ENCODE peak calls at places on chromosome 20, in six cellular contexts. X, I, U, H, Q and G are unnamed samples.
A peak's percentile ranks its signal among the peaks of the same experiment; 100 is the strongest.

GRCh38 chr20:18857640-18858039 is 44.1 kb downstream of the SCP2D1 start:
- DNase-seq in X (no peak), I (peak; percentile 17), U (no peak), H (no peak), Q (no peak), G (no peak)

GRCh38 chr20:63176035-63176434 is 39.9 kb downstream of the YTHDF1 start:
- DNase-seq in X (no peak), I (no peak), U (no peak), H (no peak), Q (no peak), G (no peak)

GRCh38 chr20:8360035-8360434 is 228.0 kb downstream of the PLCB1 start:
- DNase-seq in X (no peak), I (no peak), U (no peak), H (no peak), Q (no peak), G (peak; percentile 10)

GRCh38 chr20:61900376-61901293 is 165.0 kb downstream of the TAF4 start:
- DNase-seq in X (no peak), I (no peak), U (no peak), H (no peak), Q (no peak), G (no peak)

GRCh38 chr20:3874194-3874824 is 14.9 kb upstream of the PANK2 start:
- DNase-seq in X (no peak), I (no peak), U (no peak), H (no peak), Q (no peak), G (peak; percentile 29)

GRCh38 chr20:25136643-25137559 is 55.0 kb upstream of the VSX1 start:
- DNase-seq in X (no peak), I (peak; percentile 90), U (peak; percentile 38), H (peak; percentile 63), Q (peak; percentile 90), G (peak; percentile 96)

GRCh38 chr20:9392892-9393857 is 121.2 kb upstream of the LAMP5 start:
- DNase-seq in X (no peak), I (peak; percentile 62), U (peak; percentile 46), H (peak; percentile 54), Q (peak; percentile 81), G (peak; percentile 78)

GRCh38 chr20:57558614-57559285 is 2.2 kb upstream of the PCK1 start:
- DNase-seq in X (no peak), I (no peak), U (no peak), H (no peak), Q (no peak), G (no peak)

GRCh38 chr20:17969276-17969883 is 562 bp downstream of the MGME1 start:
- DNase-seq in X (no peak), I (peak; percentile 59), U (peak; percentile 52), H (peak; percentile 40), Q (no peak), G (peak; percentile 53)

GRCh38 chr20:17495826-17496225 is 35.4 kb downstream of the BFSP1 start:
- DNase-seq in X (no peak), I (no peak), U (no peak), H (no peak), Q (peak; percentile 41), G (no peak)

GRCh38 chr20:56575961-56576360 is 42.9 kb downstream of the FAM209B start:
- DNase-seq in X (no peak), I (no peak), U (no peak), H (no peak), Q (no peak), G (no peak)

GRCh38 chr20:22490287-22491187 is 93.8 kb downstream of the FOXA2 start:
- DNase-seq in X (no peak), I (peak; percentile 94), U (peak; percentile 83), H (no peak), Q (no peak), G (no peak)

GRCh38 chr20:11387189-11387754 is 530.4 kb upstream of the BTBD3 start:
- DNase-seq in X (no peak), I (peak; percentile 93), U (no peak), H (no peak), Q (no peak), G (peak; percentile 89)

GRCh38 chr20:11403711-11404110 is 514.0 kb upstream of the BTBD3 start:
- DNase-seq in X (no peak), I (no peak), U (no peak), H (no peak), Q (no peak), G (peak; percentile 50)

GRCh38 chr20:17992224-17992637 is 23.4 kb downstream of the MGME1 start:
- DNase-seq in X (no peak), I (no peak), U (no peak), H (no peak), Q (no peak), G (no peak)

GRCh38 chr20:31945790-31946189 is 6.1 kb downstream of the PDRG1 start:
- DNase-seq in X (no peak), I (no peak), U (no peak), H (peak; percentile 28), Q (no peak), G (no peak)

GRCh38 chr20:4369119-4369797 is 352.5 kb upstream of the PRND start:
- DNase-seq in X (no peak), I (no peak), U (no peak), H (no peak), Q (no peak), G (no peak)

GRCh38 chr20:56171087-56172012 is 77.2 kb upstream of the MC3R start:
- DNase-seq in X (no peak), I (peak; percentile 29), U (no peak), H (no peak), Q (no peak), G (peak; percentile 7)

GRCh38 chr20:38152175-38153010 is 12.7 kb downstream of the TGM2 start:
- DNase-seq in X (no peak), I (peak; percentile 74), U (peak; percentile 80), H (peak; percentile 84), Q (peak; percentile 97), G (peak; percentile 71)
- H3K4me3 ChIP-seq in X (no peak overlapping the region), I (peak overlapping the region; percentile 4), U (no peak overlapping the region), H (peak overlapping the region; percentile 18), Q (peak overlapping the region; percentile 19), G (peak overlapping the region; percentile 3)

GRCh38 chr20:33079267-33079666 is at the start of gene BPIFB4:
- DNase-seq in X (no peak), I (no peak), U (no peak), H (no peak), Q (no peak), G (peak; percentile 40)

GRCh38 chr20:33074675-33075074 is 4.8 kb upstream of the BPIFB4 start:
- DNase-seq in X (no peak), I (no peak), U (no peak), H (no peak), Q (no peak), G (no peak)

GRCh38 chr20:33072813-33073212 is 6.6 kb upstream of the BPIFB4 start:
- DNase-seq in X (no peak), I (no peak), U (no peak), H (no peak), Q (no peak), G (no peak)

GRCh38 chr20:33075281-33075680 is 4.2 kb upstream of the BPIFB4 start:
- DNase-seq in X (no peak), I (no peak), U (no peak), H (no peak), Q (no peak), G (no peak)

DNA sequence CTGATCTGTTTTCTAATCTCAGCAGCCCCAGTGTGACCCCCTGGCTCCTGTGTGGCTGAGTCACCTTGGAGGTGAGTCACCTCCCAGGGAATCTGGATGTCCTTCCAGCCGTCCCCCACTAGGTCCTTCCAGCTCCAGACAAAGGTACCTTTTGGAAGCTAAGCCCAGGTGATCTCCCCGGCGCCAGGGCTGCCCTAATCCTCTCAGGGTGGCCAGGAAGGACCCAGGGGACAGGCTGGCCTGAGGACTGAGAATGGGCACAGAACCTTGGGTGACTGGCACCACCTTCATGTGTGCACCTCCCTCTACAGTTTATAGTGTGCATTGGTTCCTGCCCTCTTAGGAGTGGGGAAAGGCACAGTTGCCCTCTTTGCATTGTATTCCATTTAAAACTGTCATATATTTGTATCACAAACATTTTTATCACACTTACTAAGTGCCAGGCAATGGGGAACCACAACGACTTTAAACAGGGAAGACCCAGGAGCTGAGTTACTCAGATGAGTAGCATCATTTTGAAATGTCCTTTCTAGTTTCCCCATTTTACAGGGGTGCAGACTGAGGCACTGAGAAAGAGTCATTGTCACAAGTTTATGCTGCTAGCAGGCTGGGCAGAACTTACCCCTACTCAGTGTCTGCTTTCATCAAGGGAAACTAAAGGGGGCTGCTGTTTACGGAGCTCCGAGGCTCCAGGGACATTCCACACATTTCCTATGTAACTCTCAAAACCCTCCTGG is 2.6 kb upstream of the BPIFB4 start:
- DNase-seq in X (no peak), I (no peak), U (no peak), H (no peak), Q (no peak), G (no peak)
- TF ChIP-seq CTCF in X (peak; percentile 39), I (no peak), U (no peak), H (peak; percentile 8), Q (no peak), G (no peak)

DNA sequence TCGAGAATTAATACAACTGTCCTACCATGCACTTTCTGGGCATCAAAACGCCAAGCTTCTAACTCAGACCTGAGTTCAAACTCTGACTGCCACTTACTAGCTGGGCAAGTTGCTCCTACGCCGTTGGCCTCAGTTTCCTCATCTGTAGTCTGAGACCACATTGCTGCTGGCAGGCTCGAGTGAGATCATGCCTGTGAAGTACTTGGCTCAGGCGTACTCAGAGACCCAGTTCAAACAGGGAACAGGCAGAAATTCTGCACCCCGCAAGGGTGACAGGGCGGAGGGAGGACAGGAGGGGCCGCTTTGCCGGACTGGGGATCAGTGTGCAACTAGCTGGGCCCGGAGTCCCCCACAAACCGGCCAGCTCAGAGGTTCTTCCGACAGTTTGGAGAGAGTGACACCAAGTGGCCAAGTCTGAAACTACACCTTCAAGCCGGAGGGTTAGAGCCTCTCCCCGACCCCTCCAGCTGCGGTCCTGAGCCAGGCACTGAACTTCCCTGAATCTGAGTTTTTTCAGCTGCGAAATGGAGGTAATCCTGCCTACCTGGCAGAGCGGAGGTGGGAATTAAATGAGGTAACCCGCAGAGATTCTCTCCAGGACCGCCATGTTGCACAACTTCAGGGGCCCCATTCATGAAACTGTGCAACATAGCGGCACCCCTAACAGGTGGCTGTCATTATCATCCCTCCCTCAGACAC is 46.0 kb upstream of the PTPN1 start:
- DNase-seq in X (no peak), I (peak; percentile 59), U (peak; percentile 58), H (peak; percentile 59), Q (peak; percentile 85), G (peak; percentile 73)
- H3K4me3 ChIP-seq in X (no peak overlapping the region), I (no peak overlapping the region), U (no peak overlapping the region), H (peak overlapping the region; percentile 49), Q (peak overlapping the region; percentile 44), G (no peak overlapping the region)

DNA sequence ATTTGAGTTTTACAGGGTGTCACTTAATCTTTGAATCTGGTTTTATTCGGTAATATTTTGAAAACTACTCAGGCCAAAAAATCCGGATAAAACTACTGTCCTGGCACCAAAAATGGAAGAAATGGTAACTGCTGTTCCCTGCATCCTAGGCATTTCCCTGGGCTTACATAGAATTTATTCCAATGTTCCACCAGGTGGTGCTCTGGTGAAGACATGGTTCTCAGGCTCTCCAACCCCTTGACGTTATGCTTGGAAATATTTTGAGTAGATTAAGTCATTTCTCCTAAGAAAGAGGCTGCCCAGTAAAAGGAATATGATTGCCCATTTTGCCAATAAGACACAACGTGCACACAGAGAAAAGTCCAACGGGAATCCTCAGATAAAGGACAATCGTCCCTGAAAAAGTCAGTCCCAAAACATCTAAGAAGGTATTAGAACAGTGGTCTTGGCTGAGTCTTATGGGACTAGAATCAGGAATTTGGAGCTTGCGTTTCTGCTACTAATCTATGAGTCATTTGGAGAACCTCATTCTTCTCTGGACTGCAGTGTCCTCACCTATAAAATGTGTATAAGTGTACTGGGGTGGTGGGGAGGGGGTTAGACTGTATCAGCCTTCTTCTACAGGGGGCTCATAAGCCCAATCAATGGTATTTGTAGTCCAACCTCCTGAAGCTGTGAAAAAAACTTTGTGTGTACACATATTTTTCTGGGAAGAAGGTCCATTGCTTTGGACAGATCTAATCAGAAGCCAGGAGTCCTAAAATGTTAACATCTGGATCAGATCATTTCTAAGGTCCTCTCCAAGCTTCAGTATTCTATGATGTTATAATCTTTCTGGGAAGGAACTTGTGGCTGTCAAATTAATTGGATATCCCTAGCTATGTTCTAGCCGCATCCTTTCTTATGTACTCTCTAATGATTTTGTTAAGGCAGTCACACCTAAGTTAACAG is 131.0 kb upstream of the BMP2 start:
- DNase-seq in X (no peak), I (peak; percentile 47), U (peak; percentile 31), H (no peak), Q (peak; percentile 63), G (peak; percentile 77)
- TF ChIP-seq CTCF in X (peak; percentile 30), I (peak; percentile 33), U (peak; percentile 50), H (peak; percentile 31), Q (peak; percentile 76), G (peak; percentile 76)